ENCODE peak calls at places on chromosomes 13 and 19, in seven cellular contexts. One of them, this sample, is unnamed.

GRCh38 chr13:20973886-20974285 is 71.3 kb upstream of the XPO4 start:
- DNase-seq in MM.1S: no peak
- DNase-seq in RWPE1: no peak
- DNase-seq in stimulated activated CD8-positive, alpha-beta memory T cell treated with anti-CD3 and anti-CD28 coated beads, Interleukin-2, amount 100 ng/mL, for 1 hour: no peak
- DNase-seq in endodermal cell: no peak
- DNase-seq in activated CD8-positive, alpha-beta memory T cell treated with anti-CD3 and anti-CD28 coated beads for 1 hour: no peak
- DNase-seq in tibial artery: no peak
- DNase-seq in this sample: no peak

GRCh38 chr13:39322836-39323585 is 280.0 kb downstream of the LHFPL6 start:
- DNase-seq in MM.1S: no peak
- DNase-seq in RWPE1: no peak
- DNase-seq in stimulated activated CD8-positive, alpha-beta memory T cell treated with anti-CD3 and anti-CD28 coated beads, Interleukin-2, amount 100 ng/mL, for 1 hour: no peak
- DNase-seq in endodermal cell: no peak
- DNase-seq in activated CD8-positive, alpha-beta memory T cell treated with anti-CD3 and anti-CD28 coated beads for 1 hour: no peak
- DNase-seq in tibial artery: no peak
- DNase-seq in this sample: no peak

GRCh38 chr13:43079392-43079931 is 56.1 kb downstream of the DNAJC15 start:
- DNase-seq in MM.1S: no peak
- DNase-seq in RWPE1: no peak
- DNase-seq in stimulated activated CD8-positive, alpha-beta memory T cell treated with anti-CD3 and anti-CD28 coated beads, Interleukin-2, amount 100 ng/mL, for 1 hour: no peak
- DNase-seq in endodermal cell: no peak
- DNase-seq in activated CD8-positive, alpha-beta memory T cell treated with anti-CD3 and anti-CD28 coated beads for 1 hour: no peak
- DNase-seq in tibial artery: no peak
- DNase-seq in this sample: no peak

GRCh38 chr19:13958043-13958442 is 5.7 kb downstream of the DCAF15 start:
- DNase-seq in MM.1S: no peak
- DNase-seq in RWPE1: no peak
- DNase-seq in stimulated activated CD8-positive, alpha-beta memory T cell treated with anti-CD3 and anti-CD28 coated beads, Interleukin-2, amount 100 ng/mL, for 1 hour: no peak
- DNase-seq in endodermal cell: no peak
- DNase-seq in activated CD8-positive, alpha-beta memory T cell treated with anti-CD3 and anti-CD28 coated beads for 1 hour: no peak
- DNase-seq in tibial artery: no peak
- DNase-seq in this sample: no peak

GRCh38 chr19:52248256-52248655 is 21.1 kb upstream of the ZNF766 start:
- DNase-seq in MM.1S: peak
- DNase-seq in RWPE1: no peak
- DNase-seq in stimulated activated CD8-positive, alpha-beta memory T cell treated with anti-CD3 and anti-CD28 coated beads, Interleukin-2, amount 100 ng/mL, for 1 hour: peak
- DNase-seq in endodermal cell: peak
- DNase-seq in activated CD8-positive, alpha-beta memory T cell treated with anti-CD3 and anti-CD28 coated beads for 1 hour: no peak
- DNase-seq in tibial artery: no peak
- DNase-seq in this sample: no peak

GRCh38 chr13:99162543-99162942 is 38.1 kb upstream of the UBAC2 start:
- DNase-seq in MM.1S: no peak
- DNase-seq in RWPE1: no peak
- DNase-seq in stimulated activated CD8-positive, alpha-beta memory T cell treated with anti-CD3 and anti-CD28 coated beads, Interleukin-2, amount 100 ng/mL, for 1 hour: no peak
- DNase-seq in endodermal cell: no peak
- DNase-seq in activated CD8-positive, alpha-beta memory T cell treated with anti-CD3 and anti-CD28 coated beads for 1 hour: no peak
- DNase-seq in tibial artery: no peak
- DNase-seq in this sample: no peak

GRCh38 chr13:59211636-59212035 is 952.1 kb downstream of the DIAPH3 start:
- DNase-seq in MM.1S: no peak
- DNase-seq in RWPE1: no peak
- DNase-seq in stimulated activated CD8-positive, alpha-beta memory T cell treated with anti-CD3 and anti-CD28 coated beads, Interleukin-2, amount 100 ng/mL, for 1 hour: no peak
- DNase-seq in endodermal cell: no peak
- DNase-seq in activated CD8-positive, alpha-beta memory T cell treated with anti-CD3 and anti-CD28 coated beads for 1 hour: no peak
- DNase-seq in tibial artery: no peak
- DNase-seq in this sample: no peak

GRCh38 chr19:29967623-29968022 is 25.6 kb downstream of the URI1 start:
- DNase-seq in MM.1S: no peak
- DNase-seq in RWPE1: no peak
- DNase-seq in stimulated activated CD8-positive, alpha-beta memory T cell treated with anti-CD3 and anti-CD28 coated beads, Interleukin-2, amount 100 ng/mL, for 1 hour: no peak
- DNase-seq in endodermal cell: no peak
- DNase-seq in activated CD8-positive, alpha-beta memory T cell treated with anti-CD3 and anti-CD28 coated beads for 1 hour: no peak
- DNase-seq in tibial artery: no peak
- DNase-seq in this sample: no peak

GRCh38 chr13:31037874-31038475 is 105.5 kb downstream of the TEX26 start:
- DNase-seq in MM.1S: no peak
- DNase-seq in RWPE1: no peak
- DNase-seq in stimulated activated CD8-positive, alpha-beta memory T cell treated with anti-CD3 and anti-CD28 coated beads, Interleukin-2, amount 100 ng/mL, for 1 hour: no peak
- DNase-seq in endodermal cell: no peak
- DNase-seq in activated CD8-positive, alpha-beta memory T cell treated with anti-CD3 and anti-CD28 coated beads for 1 hour: no peak
- DNase-seq in tibial artery: no peak
- DNase-seq in this sample: peak

GRCh38 chr19:4139614-4140236 is 13.7 kb upstream of the CREB3L3 start:
- DNase-seq in MM.1S: peak
- DNase-seq in RWPE1: peak
- DNase-seq in stimulated activated CD8-positive, alpha-beta memory T cell treated with anti-CD3 and anti-CD28 coated beads, Interleukin-2, amount 100 ng/mL, for 1 hour: peak
- DNase-seq in endodermal cell: peak
- DNase-seq in activated CD8-positive, alpha-beta memory T cell treated with anti-CD3 and anti-CD28 coated beads for 1 hour: peak
- DNase-seq in tibial artery: peak
- DNase-seq in this sample: no peak

This sample was measured in coronary artery.